ENCODE peak calls at places on chromosomes 5 and 9, in six cellular contexts. T is gastrocnemius medialis, Z is spleen, E is epithelial cell of prostate, G is A549, I is heart left ventricle. W is an unnamed sample.

GRCh38 chr5:140556438-140556837 is 835 bp downstream of the SRA1 start:
- DNase-seq in T (no peak), Z (no peak), E (no peak), G (no peak), I (no peak), W (no peak)

GRCh38 chr5:135578685-135579341 is at the start of gene CXCL14:
- DNase-seq in T (peak), Z (peak), E (peak), G (no peak), I (peak), W (no peak)

GRCh38 chr9:136697821-136698526 is 10.7 kb upstream of the AGPAT2 start:
- DNase-seq in T (no peak), Z (no peak), E (no peak), G (no peak), I (no peak), W (no peak)

GRCh38 chr9:77987880-77988525 is 43.6 kb downstream of the GNAQ start:
- DNase-seq in T (no peak), Z (no peak), E (no peak), G (no peak), I (no peak), W (no peak)

GRCh38 chr5:159660401-159660800 is 255.9 kb upstream of the ADRA1B start:
- DNase-seq in T (no peak), Z (no peak), E (no peak), G (peak), I (no peak), W (no peak)

GRCh38 chr5:30099634-30100033 is 1093.9 kb upstream of the CDH6 start:
- DNase-seq in T (no peak), Z (no peak), E (no peak), G (peak), I (no peak), W (no peak)

GRCh38 chr9:78023003-78023741 is 8.4 kb downstream of the GNAQ start:
- DNase-seq in T (no peak), Z (no peak), E (peak), G (no peak), I (no peak), W (no peak)

GRCh38 chr5:72465601-72466563 is 41.3 kb downstream of the ZNF366 start:
- DNase-seq in T (no peak), Z (no peak), E (no peak), G (no peak), I (no peak), W (no peak)

GRCh38 chr9:127546125-127546832 is 65.8 kb upstream of the STXBP1 start:
- DNase-seq in T (no peak), Z (no peak), E (no peak), G (no peak), I (no peak), W (no peak)

GRCh38 chr9:127578952-127579853 is 32.9 kb upstream of the STXBP1 start:
- DNase-seq in T (peak), Z (peak), E (peak), G (peak), I (peak), W (peak)

GRCh38 chr9:129761901-129762359 is 9.1 kb upstream of the PTGES start:
- DNase-seq in T (peak), Z (no peak), E (no peak), G (no peak), I (no peak), W (no peak)

GRCh38 chr5:158287643-158288228 is 428.8 kb upstream of the CLINT1 start:
- DNase-seq in T (peak), Z (no peak), E (peak), G (no peak), I (no peak), W (peak)

GRCh38 chr5:55991768-55992486 is 2.8 kb downstream of the IL6ST start:
- DNase-seq in T (no peak), Z (no peak), E (no peak), G (no peak), I (no peak), W (no peak)

GRCh38 chr5:40112875-40113274 is 566.8 kb upstream of the PTGER4 start:
- DNase-seq in T (no peak), Z (no peak), E (no peak), G (no peak), I (no peak), W (no peak)

GRCh38 chr5:83306572-83307241 is 164.8 kb upstream of the VCAN start:
- DNase-seq in T (peak), Z (peak), E (no peak), G (no peak), I (peak), W (peak)

GRCh38 chr9:25733336-25733982 is 55.2 kb upstream of the TUSC1 start:
- DNase-seq in T (no peak), Z (no peak), E (no peak), G (no peak), I (no peak), W (no peak)

GRCh38 chr5:180069589-180070247 is 1.8 kb downstream of the RNF130 start:
- DNase-seq in T (peak), Z (no peak), E (no peak), G (no peak), I (peak), W (no peak)

GRCh38 chr9:18887546-18887945 is 145.5 kb downstream of the SAXO1 start:
- DNase-seq in T (no peak), Z (no peak), E (no peak), G (no peak), I (no peak), W (no peak)

GRCh38 chr5:156328176-156328575 is 1.2 kb downstream of the SGCD start:
- DNase-seq in T (peak), Z (no peak), E (no peak), G (no peak), I (no peak), W (no peak)

DNA sequence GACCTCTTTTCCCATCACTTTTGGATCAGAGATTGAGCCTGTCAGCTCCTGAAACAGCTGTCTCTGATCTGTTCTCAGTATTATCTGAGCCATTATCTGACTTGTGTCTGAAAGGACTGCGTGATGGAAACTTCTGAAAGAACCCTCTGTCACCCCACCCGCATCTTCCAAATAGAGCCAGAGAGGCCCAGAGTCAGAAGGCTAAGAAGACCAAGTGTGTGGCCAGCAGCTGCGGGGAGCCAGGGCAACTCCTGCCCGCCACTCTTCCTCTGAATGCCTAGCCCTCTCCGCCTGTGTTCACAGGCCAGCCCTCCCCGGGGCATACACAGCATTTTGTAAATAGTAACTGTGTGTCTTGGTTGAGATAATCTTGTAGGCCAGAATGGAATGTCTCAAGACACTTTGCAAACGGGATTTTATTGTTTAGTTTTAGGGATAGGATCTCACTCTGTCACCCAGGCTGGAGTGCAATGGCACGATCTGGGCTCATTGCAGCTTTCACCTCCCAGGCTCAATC is 92.7 kb downstream of the AOPEP start:
- DNase-seq in T (no peak), Z (no peak), E (no peak), G (no peak), I (no peak), W (no peak)
- H3K27ac ChIP-seq in T (peak), Z (no peak), E (peak), G (peak), I (peak), W (peak)

GRCh38 chr5:128539038-128539429 is 989 bp upstream of the FBN2 start:
- DNase-seq in T (no peak), Z (peak), E (no peak), G (peak), I (peak), W (no peak)
- H3K27ac ChIP-seq in T (no peak), Z (no peak), E (peak), G (peak), I (no peak), W (peak)

DNA sequence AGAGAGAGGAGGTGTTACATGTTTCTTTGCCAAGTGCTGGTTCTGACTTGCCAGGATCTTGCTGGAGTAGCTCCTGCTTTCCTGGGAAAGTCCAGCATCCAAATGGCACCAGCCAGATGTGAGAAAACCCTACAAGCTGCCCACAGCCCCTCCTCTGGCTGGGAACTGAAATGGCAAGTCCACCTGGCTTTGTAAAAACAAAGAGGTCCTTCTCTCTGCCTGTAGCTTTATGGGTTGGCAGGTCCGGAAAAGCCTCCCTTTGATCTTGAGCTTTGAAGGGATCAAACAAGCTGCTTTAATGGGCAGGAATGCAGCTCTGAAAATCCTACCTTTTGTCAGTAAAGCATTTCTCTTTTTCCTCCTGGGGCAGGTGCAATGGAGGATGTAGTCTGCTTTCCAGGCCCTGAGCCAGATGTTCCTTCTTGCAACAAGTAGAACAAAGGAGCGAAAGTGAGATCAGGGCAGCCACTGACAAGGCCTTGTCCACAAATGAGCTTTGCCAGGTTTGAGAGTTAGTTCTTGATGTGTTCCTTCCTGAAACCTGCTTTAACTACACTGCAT is 456.7 kb downstream of the ZNF608 start:
- DNase-seq in T (no peak), Z (no peak), E (no peak), G (no peak), I (peak), W (no peak)
- H3K27ac ChIP-seq in T (no peak), Z (no peak), E (no peak), G (no peak), I (no peak), W (peak)

GRCh38 chr9:92294297-92294676 is 790 bp upstream of the IARS1 start:
- DNase-seq in T (peak), Z (peak), E (no peak), G (no peak), I (no peak), W (no peak)
- H3K27ac ChIP-seq in T (peak), Z (peak), E (peak), G (peak), I (peak), W (peak)

GRCh38 chr5:131288328-131288727 is 24.5 kb downstream of the CDC42SE2 start:
- DNase-seq in T (no peak), Z (no peak), E (no peak), G (no peak), I (no peak), W (no peak)
- H3K27ac ChIP-seq in T (no peak), Z (peak), E (no peak), G (no peak), I (no peak), W (no peak)

GRCh38 chr9:99820330-99821186 is 1.1 kb upstream of the NR4A3 start:
- DNase-seq in T (peak), Z (peak), E (no peak), G (peak), I (peak), W (peak)
- H3K27ac ChIP-seq in T (peak), Z (peak), E (peak), G (peak), I (peak), W (peak)

DNA sequence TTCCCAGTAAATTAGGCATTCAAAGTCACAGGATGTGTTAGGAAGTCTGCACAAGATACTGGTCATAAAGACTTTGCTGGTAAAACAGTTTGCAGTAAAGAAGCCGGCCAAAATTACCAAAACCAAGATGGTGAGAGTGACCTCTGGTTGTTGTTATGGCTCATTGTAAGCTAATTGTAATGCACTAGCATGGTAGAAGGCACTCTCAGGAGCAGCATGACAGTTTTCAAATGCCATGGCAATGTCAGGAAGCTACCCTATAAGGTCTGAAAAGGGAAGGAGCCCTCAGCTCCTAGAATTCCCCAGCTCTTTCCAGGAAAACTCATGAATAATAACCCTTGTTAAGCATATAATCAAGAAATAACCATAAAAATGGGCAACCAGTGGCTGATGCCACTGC is 64.3 kb upstream of the TNC start:
- DNase-seq in T (no peak), Z (no peak), E (no peak), G (no peak), I (no peak), W (no peak)
- H3K27ac ChIP-seq in T (no peak), Z (no peak), E (no peak), G (no peak), I (no peak), W (no peak)

GRCh38 chr5:146041180-146041789 is 64.1 kb downstream of the PLAC8L1 start:
- DNase-seq in T (no peak), Z (no peak), E (no peak), G (no peak), I (no peak), W (no peak)
- H3K27ac ChIP-seq in T (no peak), Z (no peak), E (peak), G (no peak), I (no peak), W (peak)

GRCh38 chr5:16372493-16372892 is 93.1 kb downstream of the ZNF622 start:
- DNase-seq in T (no peak), Z (no peak), E (no peak), G (no peak), I (no peak), W (no peak)
- H3K27ac ChIP-seq in T (no peak), Z (no peak), E (no peak), G (no peak), I (no peak), W (no peak)

GRCh38 chr9:81600631-81601030 is 88.7 kb downstream of the TLE1 start:
- DNase-seq in T (no peak), Z (no peak), E (no peak), G (no peak), I (no peak), W (no peak)
- H3K27ac ChIP-seq in T (peak), Z (no peak), E (no peak), G (no peak), I (no peak), W (no peak)